ENCODE peak calls at places on chromosomes 7 and 10, in six cellular contexts. X, U, E, O, H and I are unnamed samples.

GRCh38 chr7:93435791-93436190 is 138.7 kb downstream of the CALCR start:
- DNase-seq in X (no peak), U (no peak), E (no peak), O (no peak), H (no peak), I (no peak)

GRCh38 chr10:77361846-77362245 is 275.8 kb downstream of the KCNMA1 start:
- DNase-seq in X (no peak), U (no peak), E (no peak), O (no peak), H (no peak), I (no peak)

GRCh38 chr7:150514748-150515222 is at the start of gene GIMAP7:
- DNase-seq in X (no peak), U (no peak), E (peak), O (no peak), H (no peak), I (peak)

GRCh38 chr10:20714979-20715378 is 182.1 kb downstream of the NEBL start:
- DNase-seq in X (no peak), U (no peak), E (no peak), O (no peak), H (no peak), I (no peak)

GRCh38 chr10:17643339-17643754 is 604 bp upstream of the STAM start:
- DNase-seq in X (peak), U (peak), E (peak), O (no peak), H (peak), I (no peak)

GRCh38 chr10:43386549-43386948 is 15.1 kb downstream of the FXYD4 start:
- DNase-seq in X (no peak), U (no peak), E (no peak), O (no peak), H (no peak), I (no peak)

GRCh38 chr7:155208681-155209477 is 88.8 kb upstream of the INSIG1 start:
- DNase-seq in X (no peak), U (peak), E (no peak), O (no peak), H (no peak), I (no peak)

GRCh38 chr7:130379551-130380120 is 658 bp upstream of the CPA1 start:
- DNase-seq in X (no peak), U (no peak), E (no peak), O (no peak), H (no peak), I (no peak)

GRCh38 chr7:107964510-107964909 is 38.5 kb downstream of the LAMB1 start:
- DNase-seq in X (no peak), U (no peak), E (no peak), O (no peak), H (no peak), I (no peak)

GRCh38 chr7:67843001-67843400 is 846.4 kb downstream of the TYW1 start:
- DNase-seq in X (no peak), U (no peak), E (no peak), O (no peak), H (no peak), I (no peak)

GRCh38 chr10:105586451-105587098 is 945.5 kb downstream of the SORCS3 start:
- DNase-seq in X (no peak), U (peak), E (no peak), O (no peak), H (no peak), I (no peak)

GRCh38 chr10:15719062-15719898 is 442 bp downstream of the ITGA8 start:
- DNase-seq in X (no peak), U (no peak), E (no peak), O (no peak), H (peak), I (no peak)

GRCh38 chr10:34994565-34995142 is 95.5 kb downstream of the CUL2 start:
- DNase-seq in X (peak), U (peak), E (no peak), O (peak), H (peak), I (peak)

GRCh38 chr7:83413425-83413824 is 235.5 kb downstream of the SEMA3E start:
- DNase-seq in X (no peak), U (peak), E (no peak), O (no peak), H (no peak), I (no peak)

GRCh38 chr7:38178695-38179344 is 775 bp downstream of the STARD3NL start:
- DNase-seq in X (no peak), U (peak), E (no peak), O (no peak), H (no peak), I (no peak)

GRCh38 chr10:86252573-86252972 is 114.0 kb downstream of the GRID1 start:
- DNase-seq in X (no peak), U (no peak), E (no peak), O (no peak), H (no peak), I (no peak)

GRCh38 chr10:1662361-1663025 is 74.8 kb downstream of the ADARB2 start:
- DNase-seq in X (no peak), U (no peak), E (no peak), O (no peak), H (no peak), I (no peak)

GRCh38 chr7:111796671-111797070 is 234.4 kb upstream of the IMMP2L start:
- DNase-seq in X (no peak), U (peak), E (no peak), O (no peak), H (no peak), I (no peak)

GRCh38 chr7:94179466-94179865 is 175.3 kb upstream of the BET1 start:
- DNase-seq in X (no peak), U (no peak), E (no peak), O (no peak), H (no peak), I (no peak)

GRCh38 chr7:116717137-116717536 is 45.1 kb downstream of the MET start:
- DNase-seq in X (no peak), U (no peak), E (no peak), O (no peak), H (no peak), I (no peak)